ENCODE peak calls at places on chromosomes 11 and 22, in seven cellular contexts. W is HEK293T; B is EH; L is mucosa of descending colon; X is activated T-helper 1 cell treated with anti-CD3 and anti-CD28 coated beads, Interleukin-12 subunit alpha, Interleukin-12 subunit beta, Interleukin-2, Interleukin-4 antibody, amounts not matched to agents 30 ng/mL and 10 ng/mL and 1 ng/mL, durations not matched to agents 14 hours and 24 hours and 36 hours; A is dorsolateral prefrontal cortex; R is G401. T is an unnamed sample.

GRCh38 chr11:128895505-128895904 is 4.3 kb downstream of the KCNJ5 start:
- DNase-seq in W (no peak), B (no peak), L (no peak), X (no peak), A (no peak), R (no peak), T (no peak)

GRCh38 chr22:41285820-41286638 is at the start of gene RANGAP1:
- DNase-seq in W (peak), B (peak), L (peak), X (peak), A (peak), R (peak), T (peak)

GRCh38 chr11:124644426-124645280 is 22.0 kb downstream of the TBRG1 start:
- DNase-seq in W (peak), B (peak), L (peak), X (no peak), A (peak), R (peak), T (peak)

GRCh38 chr11:114296979-114297372 is 777 bp downstream of the NNMT start:
- DNase-seq in W (no peak), B (no peak), L (no peak), X (no peak), A (no peak), R (no peak), T (no peak)

GRCh38 chr22:41919357-41920224 is 4.7 kb upstream of the SHISA8 start:
- DNase-seq in W (no peak), B (peak), L (peak), X (no peak), A (no peak), R (peak), T (peak)

GRCh38 chr11:28464252-28464867 is 356.2 kb downstream of the METTL15 start:
- DNase-seq in W (no peak), B (peak), L (no peak), X (no peak), A (no peak), R (no peak), T (no peak)

GRCh38 chr22:39664485-39665200 is 94.1 kb downstream of the CACNA1I start:
- DNase-seq in W (peak), B (no peak), L (peak), X (no peak), A (no peak), R (no peak), T (no peak)

GRCh38 chr11:71240865-71241691 is 11.3 kb downstream of the SHANK2 start:
- DNase-seq in W (peak), B (peak), L (no peak), X (no peak), A (no peak), R (no peak), T (peak)

GRCh38 chr22:32482708-32483107 is 8.1 kb downstream of the FBXO7 start:
- DNase-seq in W (no peak), B (no peak), L (no peak), X (no peak), A (no peak), R (no peak), T (no peak)

GRCh38 chr11:83195176-83195531 is 1.6 kb downstream of the ANKRD42 start:
- DNase-seq in W (no peak), B (peak), L (no peak), X (no peak), A (no peak), R (no peak), T (no peak)

GRCh38 chr11:72230764-72231365 is 6.3 kb downstream of the INPPL1 start:
- DNase-seq in W (no peak), B (no peak), L (no peak), X (no peak), A (no peak), R (no peak), T (no peak)